ENCODE peak calls at places on chromosome 17, in eight cellular contexts. B is coronary artery, M is neural progenitor cell, N is AG10803, O is uterus, Y is AG04450, F is HepG2, T is PC-9. X is an unnamed sample.

GRCh38 chr17:81707725-81708646 is 4.1 kb upstream of the SLC25A10 start:
- DNase-seq in B (no peak), M (no peak), N (no peak), O (no peak), Y (no peak), F (no peak), T (no peak), X (no peak)

GRCh38 chr17:83109793-83110645 is 30.6 kb downstream of the METRNL start:
- DNase-seq in B (peak; percentile 98), M (no peak), N (peak; percentile 99), O (peak; percentile 87), Y (peak; percentile 88), F (peak; percentile 79), T (peak; percentile 94), X (no peak)

GRCh38 chr17:54903375-54903774 is 2.7 kb downstream of the TOM1L1 start:
- DNase-seq in B (no peak), M (no peak), N (peak; percentile 60), O (no peak), Y (no peak), F (peak; percentile 84), T (no peak), X (no peak)

GRCh38 chr17:67737145-67737544 is 19.4 kb downstream of the NOL11 start:
- DNase-seq in B (no peak), M (no peak), N (no peak), O (no peak), Y (no peak), F (no peak), T (no peak), X (no peak)

GRCh38 chr17:45783593-45784292 is 377 bp upstream of the CRHR1 start:
- DNase-seq in B (no peak), M (peak; percentile 86), N (no peak), O (peak; percentile 66), Y (no peak), F (no peak), T (no peak), X (no peak)

GRCh38 chr17:45574376-45574775 is 83.9 kb upstream of the PLEKHM1 start:
- DNase-seq in B (no peak), M (no peak), N (peak; percentile 86), O (no peak), Y (peak; percentile 56), F (no peak), T (no peak), X (no peak)

GRCh38 chr17:79162012-79162577 is 87.5 kb downstream of the ENGASE start:
- DNase-seq in B (no peak), M (no peak), N (no peak), O (no peak), Y (no peak), F (no peak), T (no peak), X (no peak)

GRCh38 chr17:19716108-19717030 is at the start of gene SLC47A2:
- DNase-seq in B (no peak), M (peak; percentile 72), N (no peak), O (no peak), Y (no peak), F (no peak), T (peak; percentile 81), X (no peak)

GRCh38 chr17:82134101-82134500 is 36.1 kb upstream of the FASN start:
- DNase-seq in B (no peak), M (no peak), N (peak; percentile 1), O (no peak), Y (no peak), F (no peak), T (no peak), X (no peak)

GRCh38 chr17:80182845-80183223 is 13.0 kb downstream of the CARD14 start:
- DNase-seq in B (no peak), M (no peak), N (no peak), O (no peak), Y (no peak), F (no peak), T (no peak), X (no peak)

GRCh38 chr17:65546579-65546978 is 14.9 kb downstream of the AXIN2 start:
- DNase-seq in B (no peak), M (no peak), N (no peak), O (no peak), Y (no peak), F (no peak), T (no peak), X (no peak)

GRCh38 chr17:36939059-36939943 is 2.0 kb downstream of the LHX1 start:
- DNase-seq in B (no peak), M (peak; percentile 45), N (no peak), O (no peak), Y (no peak), F (no peak), T (no peak), X (no peak)

GRCh38 chr17:51657224-51657623 is 396.9 kb downstream of the UTP18 start:
- DNase-seq in B (no peak), M (no peak), N (no peak), O (no peak), Y (no peak), F (no peak), T (no peak), X (no peak)

GRCh38 chr17:51652529-51652928 is 392.2 kb downstream of the UTP18 start:
- DNase-seq in B (no peak), M (no peak), N (no peak), O (no peak), Y (no peak), F (no peak), T (no peak), X (no peak)

GRCh38 chr17:51650772-51651171 is 390.4 kb downstream of the UTP18 start:
- DNase-seq in B (no peak), M (no peak), N (no peak), O (no peak), Y (no peak), F (no peak), T (no peak), X (no peak)

GRCh38 chr17:51651513-51652298 is 391.4 kb downstream of the UTP18 start:
- DNase-seq in B (no peak), M (no peak), N (no peak), O (no peak), Y (no peak), F (no peak), T (no peak), X (no peak)

DNA sequence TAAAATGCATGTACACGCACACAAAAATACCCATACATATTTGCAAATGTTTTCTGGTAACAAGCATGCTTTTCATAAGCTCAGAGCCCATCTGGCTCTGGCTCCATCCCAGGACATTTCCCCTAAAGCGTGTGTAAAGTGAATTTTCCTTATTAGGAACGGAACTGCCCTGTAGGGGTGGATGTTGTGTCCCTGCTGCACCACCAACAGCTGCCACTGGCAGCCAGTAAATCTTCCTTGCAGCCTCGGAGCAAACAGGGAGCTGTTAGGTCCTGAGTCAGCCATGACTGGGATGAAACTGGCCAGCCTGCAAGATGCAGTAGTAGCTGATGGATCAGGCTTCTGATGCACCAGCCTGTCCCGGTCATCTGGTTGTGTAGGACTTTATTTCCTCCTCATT is 393.6 kb downstream of the UTP18 start:
- DNase-seq in B (no peak), M (peak; percentile 56), N (no peak), O (no peak), Y (no peak), F (no peak), T (no peak), X (peak; percentile 21)
- H3K4me3 ChIP-seq in B (no peak overlapping the region), M (no peak overlapping the region), N (no peak overlapping the region), O (no peak overlapping the region), Y (no peak overlapping the region), F (no peak overlapping the region), T (no peak overlapping the region), X (no peak overlapping the region)

DNA sequence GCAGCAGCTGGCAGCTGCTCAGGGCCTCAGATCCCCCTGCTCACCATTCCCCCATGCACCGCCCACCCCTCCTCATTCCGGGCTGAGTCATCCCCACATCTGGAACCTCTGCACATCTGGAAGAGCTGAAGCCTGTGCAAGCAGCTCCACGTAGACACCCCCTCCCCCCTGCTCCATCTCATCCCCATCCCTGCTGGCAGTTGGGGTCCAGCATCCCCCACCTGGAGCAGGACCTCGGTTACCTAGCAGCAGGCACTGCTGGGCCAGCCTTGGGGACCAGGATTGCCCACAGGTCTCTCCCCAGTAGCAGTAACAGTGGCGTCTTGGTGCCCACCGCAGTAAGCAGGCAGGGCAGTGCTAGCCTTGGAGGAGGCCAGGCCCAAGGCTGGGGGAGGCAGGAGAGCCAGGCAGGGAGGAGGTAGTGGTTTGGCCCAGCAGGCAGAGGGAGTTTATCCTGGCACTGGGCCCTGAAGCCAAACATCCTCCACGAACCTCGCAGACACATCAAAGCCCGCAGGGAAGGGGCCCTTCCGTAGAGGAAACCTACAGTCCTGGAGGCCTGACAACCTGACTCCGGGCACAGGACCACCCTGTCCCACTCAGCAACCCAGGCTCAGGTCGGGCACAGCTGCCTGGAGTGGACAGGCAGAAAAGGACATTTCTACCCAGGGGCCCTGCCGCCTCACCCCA is 7.7 kb upstream of the TMEM92 start:
- DNase-seq in B (peak; percentile 80), M (no peak), N (peak; percentile 86), O (peak; percentile 86), Y (peak; percentile 74), F (peak; percentile 53), T (peak; percentile 33), X (peak; percentile 28)
- TF ChIP-seq CTCF in B (no peak), M (no peak), N (peak; percentile 35), O (peak; percentile 25), Y (peak; percentile 45), F (no peak), T (no peak), X (no peak)

GRCh38 chr17:61455754-61456681 is 3.8 kb downstream of the TBX4 start:
- DNase-seq in B (peak; percentile 46), M (peak; percentile 50), N (no peak), O (no peak), Y (no peak), F (no peak), T (no peak), X (no peak)
- H3K4me3 ChIP-seq in B (no peak overlapping the region), M (no peak overlapping the region), N (no peak overlapping the region), O (no peak overlapping the region), Y (no peak overlapping the region), F (no peak overlapping the region), T (no peak overlapping the region), X (no peak overlapping the region)

DNA sequence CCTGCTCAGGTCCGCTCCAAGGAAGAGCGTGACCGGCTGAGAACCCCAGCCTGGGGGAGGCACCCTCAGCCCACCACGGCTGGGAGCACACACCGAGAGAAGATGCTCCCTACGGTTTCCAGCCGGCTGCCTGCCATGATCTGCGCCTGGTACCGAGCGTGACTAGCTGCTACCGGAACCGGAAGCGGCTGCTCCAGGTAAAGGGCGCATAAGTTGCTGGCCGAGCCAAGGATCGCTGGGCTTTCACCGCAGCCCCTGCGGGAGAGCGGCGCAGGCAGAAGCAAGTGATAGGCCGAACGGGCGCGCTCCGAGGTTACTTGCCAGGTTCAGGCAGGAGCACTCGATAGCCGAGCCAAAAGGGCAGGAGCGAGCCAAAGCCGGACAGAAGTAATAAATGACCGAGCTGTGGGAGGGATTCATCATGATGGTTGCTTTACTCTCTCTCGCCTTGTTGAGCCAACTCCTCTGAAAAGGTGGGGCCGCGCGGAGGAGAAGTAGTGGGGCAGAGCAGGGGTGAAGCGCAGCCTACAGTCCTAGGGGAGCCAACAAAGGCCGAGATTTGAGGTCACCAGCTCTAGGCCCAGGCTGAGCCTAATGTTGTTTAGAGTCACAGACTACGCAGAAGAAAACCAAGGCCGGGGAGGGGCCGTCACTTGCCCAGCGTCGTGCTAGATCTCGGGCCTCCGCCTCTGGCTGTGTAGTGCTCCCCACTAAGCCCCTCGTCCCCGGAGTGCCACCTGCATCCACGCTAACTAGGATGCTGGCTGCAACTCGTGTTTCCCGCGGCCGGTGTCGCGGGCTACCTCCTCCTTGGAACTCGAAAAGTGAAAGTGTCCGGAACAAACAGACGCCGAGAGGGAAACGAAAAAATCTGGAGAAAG is at the start of gene MRPS23:
- DNase-seq in B (peak; percentile 98), M (peak; percentile 99), N (peak; percentile 99), O (peak; percentile 98), Y (peak; percentile 97), F (peak; percentile 99), T (peak; percentile 95), X (peak; percentile 95)
- TF ChIP-seq CTCF in B (no peak), M (no peak), N (no peak), O (no peak), Y (no peak), F (peak; percentile 34), T (no peak), X (peak; percentile 44)

GRCh38 chr17:62807812-62808575 is at the start of gene MARCHF10:
- DNase-seq in B (no peak), M (peak; percentile 79), N (no peak), O (no peak), Y (no peak), F (no peak), T (peak; percentile 93), X (no peak)
- H3K4me3 ChIP-seq in B (peak within 1 kb of the TSS; percentile 48), M (peak within 1 kb of the TSS; percentile 53), N (no peak within 1 kb of the TSS), O (no peak within 1 kb of the TSS), Y (peak within 1 kb of the TSS; percentile 29), F (no peak within 1 kb of the TSS), T (peak within 1 kb of the TSS; percentile 57), X (peak within 1 kb of the TSS; percentile 34)

X was measured in dorsolateral prefrontal cortex.